ENCODE peak calls at places on chromosome 15, in five cellular contexts. Q is sigmoid colon, E is SK-N-SH, M is K562, C is GM12878. X is an unnamed sample. For H3K4me1, the result is how much of the 10 kb centered on the place peaks cover.

GRCh38 chr15:64447536-64448315 is 12.7 kb upstream of the ZNF609 start:
- DNase-seq in Q (no peak), E (no peak), M (no peak), C (no peak), X (no peak)

GRCh38 chr15:31214158-31214863 is 112.3 kb upstream of the KLF13 start:
- DNase-seq in Q (no peak), E (no peak), M (no peak), C (no peak), X (no peak)

GRCh38 chr15:100002787-100003536 is 269.7 kb upstream of the LYSMD4 start:
- DNase-seq in Q (no peak), E (no peak), M (no peak), C (no peak), X (no peak)

GRCh38 chr15:77179541-77179998 is 108.7 kb upstream of the TSPAN3 start:
- DNase-seq in Q (no peak), E (no peak), M (no peak), C (peak), X (no peak)

GRCh38 chr15:76321171-76321570 is 9.9 kb upstream of the ETFA start:
- DNase-seq in Q (no peak), E (no peak), M (no peak), C (no peak), X (no peak)

GRCh38 chr15:90557147-90557546 is 27.4 kb downstream of the CRTC3 start:
- DNase-seq in Q (no peak), E (peak), M (no peak), C (no peak), X (no peak)

GRCh38 chr15:55247276-55247675 is 42.3 kb downstream of the RAB27A start:
- DNase-seq in Q (no peak), E (no peak), M (no peak), C (no peak), X (no peak)

GRCh38 chr15:48025118-48025517 is 95.7 kb upstream of the SLC24A5 start:
- DNase-seq in Q (no peak), E (no peak), M (no peak), C (no peak), X (no peak)

GRCh38 chr15:59401810-59402569 is 29.3 kb upstream of the MYO1E start:
- DNase-seq in Q (no peak), E (no peak), M (no peak), C (no peak), X (no peak)

GRCh38 chr15:66027268-66027806 is 158.0 kb downstream of the RAB11A start:
- DNase-seq in Q (no peak), E (no peak), M (no peak), C (no peak), X (peak)

GRCh38 chr15:62828364-62828763 is 214.2 kb upstream of the TPM1 start:
- DNase-seq in Q (no peak), E (no peak), M (no peak), C (no peak), X (no peak)

GRCh38 chr15:29668120-29668602 is 154.1 kb downstream of the TJP1 start:
- DNase-seq in Q (peak), E (peak), M (peak), C (peak), X (peak)

GRCh38 chr15:67832031-67832551 is 6.8 kb downstream of the SKOR1 start:
- DNase-seq in Q (peak), E (peak), M (no peak), C (no peak), X (no peak)

GRCh38 chr15:27454281-27455060 is 483.5 kb downstream of the GABRG3 start:
- DNase-seq in Q (no peak), E (no peak), M (peak), C (no peak), X (no peak)

GRCh38 chr15:98668566-98669308 is 20.4 kb downstream of the IGF1R start:
- DNase-seq in Q (no peak), E (no peak), M (no peak), C (peak), X (no peak)
- H3K4me1 ChIP-seq in Q (under half), E (under half), M (under half), C (under half), X (half or more)

DNA sequence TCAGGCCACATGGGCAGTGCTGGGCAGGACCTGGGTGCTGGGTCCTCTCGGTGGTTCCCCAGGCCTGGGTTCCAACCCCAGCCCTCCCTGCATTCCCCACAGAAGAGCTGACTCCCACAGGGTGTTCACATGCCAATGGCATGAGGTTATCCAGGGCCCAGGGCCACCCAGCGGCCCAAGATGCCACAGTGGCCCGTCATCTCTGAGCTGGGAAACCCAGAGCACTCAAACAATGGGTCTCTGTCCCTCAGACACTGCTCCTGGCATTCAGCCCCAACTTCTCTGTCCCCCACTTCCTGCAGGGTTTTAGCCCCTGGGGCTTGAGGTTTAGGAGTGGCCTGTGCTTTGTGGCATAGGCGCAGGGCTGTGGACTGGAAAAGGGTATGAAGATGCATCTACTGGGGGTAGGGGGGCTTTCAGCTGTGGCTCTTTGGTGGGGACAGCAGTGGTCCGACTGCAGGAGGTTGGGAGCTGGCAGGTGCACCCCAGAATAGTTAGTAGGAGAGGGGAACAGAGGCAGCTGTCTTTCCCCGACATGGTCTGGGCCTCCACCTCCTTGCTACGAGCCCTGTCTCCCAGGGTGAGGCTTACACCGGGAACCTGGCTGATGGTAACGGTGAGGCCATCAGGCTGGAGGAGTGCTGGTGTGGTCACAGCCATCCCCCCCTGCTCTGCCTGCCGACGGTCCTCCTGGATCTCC is 1.7 kb downstream of the CCDC9B start:
- DNase-seq in Q (peak), E (no peak), M (no peak), C (no peak), X (no peak)
- TF ChIP-seq EP300 in Q (peak), E (no peak), M (no peak), C (no peak), X (no peak)

GRCh38 chr15:89495638-89496145 is 691 bp downstream of the RHCG start:
- DNase-seq in Q (no peak), E (no peak), M (no peak), C (no peak), X (no peak)
- TF ChIP-seq POLR2AphosphoS5 in Q (no peak), E (no peak), M (no peak), C (no peak), X (no peak)

GRCh38 chr15:70483513-70483912 is 279.8 kb downstream of the UACA start:
- DNase-seq in Q (no peak), E (no peak), M (no peak), C (no peak), X (no peak)
- H3K4me1 ChIP-seq in Q (under half), E (under half), M (under half), C (under half), X (under half)

DNA sequence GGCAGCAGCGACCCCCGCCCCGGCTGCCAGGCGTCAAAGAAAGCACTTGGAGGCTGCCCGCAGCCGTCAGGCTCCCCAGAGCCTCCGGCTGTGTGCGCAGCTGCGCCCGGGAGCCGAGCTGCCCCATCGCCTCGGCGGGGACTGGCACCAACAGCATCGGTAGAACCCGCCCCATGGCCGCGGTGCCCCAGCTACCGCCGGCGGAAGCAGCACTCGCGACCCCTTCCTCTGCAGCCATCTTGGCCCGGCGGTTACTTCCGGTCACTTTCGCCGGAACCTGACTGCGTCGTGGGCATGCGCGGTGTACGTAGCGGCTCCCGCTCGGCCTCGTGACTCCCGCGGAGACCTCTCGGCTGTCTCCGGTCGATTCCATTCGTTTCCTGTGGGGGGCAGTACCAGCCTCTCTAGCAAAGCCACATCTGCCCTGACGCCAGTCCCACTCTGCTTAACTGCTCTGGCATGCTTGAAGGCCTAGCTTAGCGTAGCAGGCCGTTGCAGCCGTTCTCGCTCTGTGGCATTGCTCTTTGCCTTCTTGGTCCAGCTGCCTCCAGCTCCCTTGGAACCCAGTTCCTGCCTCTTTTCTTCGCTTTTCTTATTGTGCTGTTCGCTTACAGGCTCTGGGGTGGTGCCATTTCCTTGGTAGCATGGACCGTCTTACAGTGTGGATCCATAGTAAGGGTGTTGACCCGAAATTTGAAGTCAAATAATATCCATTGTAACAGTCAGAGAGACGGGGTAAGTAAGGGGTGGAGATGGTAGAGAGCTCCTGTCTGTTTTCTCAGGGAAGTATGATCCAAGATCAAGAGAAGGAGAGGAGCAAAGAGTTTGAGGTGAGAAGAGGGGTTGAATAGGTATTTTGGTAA is at the start of gene SPG11:
- DNase-seq in Q (peak), E (peak), M (peak), C (peak), X (peak)
- TF ChIP-seq EP300 in Q (peak), E (no peak), M (no peak), C (no peak), X (no peak)

GRCh38 chr15:20280933-20281463 is 260.6 kb downstream of the GOLGA6L6 start:
- DNase-seq in Q (no peak), E (no peak), M (no peak), C (no peak), X (no peak)
- TF ChIP-seq POLR2AphosphoS5 in Q (no peak), E (no peak), M (no peak), C (no peak), X (no peak)

DNA sequence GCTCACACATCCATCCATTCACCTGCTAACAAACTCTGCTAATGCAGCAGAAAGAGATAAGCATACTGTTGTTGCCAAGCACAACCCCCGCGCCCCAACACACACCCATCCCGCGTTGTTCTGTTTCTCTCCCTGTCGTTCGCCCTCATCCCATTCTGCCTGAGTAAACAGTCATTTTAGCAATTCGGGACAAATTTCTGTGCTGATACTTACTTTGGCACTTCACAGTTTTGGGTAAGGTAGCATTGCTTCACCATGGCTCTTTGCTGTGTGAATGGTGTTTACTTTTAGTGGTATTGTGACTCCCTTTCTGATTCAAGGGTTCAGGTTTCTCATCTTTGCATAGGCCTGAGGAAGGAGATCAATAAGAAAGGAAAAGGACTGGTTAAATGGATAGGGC is 149.7 kb downstream of the AKAP13 start:
- DNase-seq in Q (no peak), E (no peak), M (no peak), C (no peak), X (no peak)
- H3K4me1 ChIP-seq in Q (under half), E (under half), M (under half), C (under half), X (half or more)

DNA sequence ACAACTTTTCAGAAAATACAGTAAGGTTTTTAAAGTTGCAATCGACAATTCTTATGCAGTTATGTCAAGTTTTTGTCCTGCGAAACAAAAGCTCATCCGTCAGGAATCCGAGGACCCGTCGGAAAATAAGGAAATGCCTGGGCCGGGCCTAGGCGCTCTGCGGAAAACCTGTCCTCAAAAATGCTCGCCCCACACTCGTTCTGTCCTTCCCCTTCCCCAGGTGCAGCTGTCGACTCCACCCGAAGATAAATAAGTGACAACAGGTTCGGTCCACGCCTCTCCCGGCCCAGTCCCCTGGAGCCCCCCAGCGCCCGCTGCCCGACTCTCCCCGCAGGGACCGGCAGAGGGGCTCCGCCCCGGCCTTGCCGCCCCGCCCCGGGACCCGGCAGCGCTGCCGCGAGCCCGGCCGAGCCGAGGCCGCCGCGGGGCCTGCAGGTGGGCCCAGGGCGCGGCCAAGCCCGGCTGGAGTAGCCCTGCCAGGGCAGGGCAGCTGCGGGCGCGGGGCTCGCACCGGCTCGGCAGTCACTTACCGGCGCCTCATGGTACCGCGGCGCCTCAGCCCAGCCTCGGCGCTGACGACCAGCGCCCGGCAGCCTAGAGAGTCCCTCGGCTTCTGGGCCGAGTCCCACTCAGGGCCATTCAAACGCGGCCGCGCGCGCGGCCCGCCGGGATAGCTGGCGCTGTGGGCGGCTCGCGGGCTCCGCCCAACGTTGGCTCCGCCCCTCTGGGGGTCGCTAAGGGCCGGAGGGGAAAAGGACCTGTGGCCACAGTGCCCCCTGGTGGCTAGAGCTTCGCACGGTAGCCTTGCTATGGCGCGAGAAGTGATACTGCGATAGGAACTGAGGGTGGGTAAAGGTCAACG is at the start of gene KATNBL1:
- DNase-seq in Q (peak), E (peak), M (peak), C (peak), X (peak)
- TF ChIP-seq EP300 in Q (no peak), E (no peak), M (no peak), C (no peak), X (no peak)

DNA sequence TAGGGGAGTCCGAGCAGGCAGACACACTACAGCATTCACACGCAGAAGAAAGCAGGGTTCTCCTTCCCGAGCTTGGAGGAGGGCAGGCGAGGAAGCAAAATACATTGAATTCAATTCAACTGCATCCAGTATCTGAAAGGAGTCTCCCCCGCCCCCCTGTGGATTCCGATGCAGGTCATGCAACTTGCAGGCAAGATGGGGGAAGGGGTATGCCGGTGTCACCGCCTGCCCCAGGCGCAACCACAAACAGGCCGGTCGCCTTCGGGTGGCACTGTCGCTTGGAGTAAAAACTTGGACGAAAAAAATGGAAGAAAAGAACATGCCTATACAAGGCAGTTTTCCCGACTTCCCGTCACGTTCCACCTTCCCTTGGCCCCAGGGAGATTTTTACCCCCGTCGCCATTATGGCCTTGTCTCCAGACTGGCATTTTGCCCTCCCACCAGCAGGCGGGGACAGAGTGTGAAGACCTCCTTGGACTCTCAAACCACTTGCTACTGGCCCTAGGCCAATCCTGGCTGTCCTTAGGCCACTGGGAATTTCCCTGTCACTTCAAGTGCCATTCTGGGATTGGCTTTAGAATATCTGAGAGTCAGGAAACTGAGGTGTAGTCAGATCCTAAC is 1.6 kb upstream of the NTRK3 start:
- DNase-seq in Q (no peak), E (peak), M (peak), C (no peak), X (no peak)
- TF ChIP-seq POLR2AphosphoS5 in Q (no peak), E (no peak), M (no peak), C (no peak), X (no peak)

DNA sequence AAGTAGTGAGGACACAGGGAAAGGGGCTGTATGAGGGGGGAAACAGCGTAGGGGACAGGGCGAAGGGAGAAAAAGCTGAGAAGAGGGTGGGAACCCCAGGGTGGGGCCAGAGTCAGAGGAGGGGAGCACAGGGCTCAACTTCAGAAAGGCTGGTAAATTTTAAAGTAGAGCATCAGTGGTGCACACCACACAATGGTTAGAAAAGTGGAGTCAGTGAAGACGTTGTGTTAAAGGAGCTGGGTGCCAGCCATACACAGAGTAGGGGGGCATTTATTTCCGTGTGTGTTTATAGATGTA is 3.0 kb upstream of the RPP25 start:
- DNase-seq in Q (no peak), E (no peak), M (no peak), C (no peak), X (no peak)
- H3K4me1 ChIP-seq in Q (under half), E (under half), M (under half), C (under half), X (under half)

X was measured in stomach.